ENCODE peak calls at places on chromosomes 11 and 22, in five cellular contexts. One of them, this sample, is unnamed.

GRCh38 chr22:27247691-27248434 is 553.7 kb downstream of the MN1 start:
- DNase-seq in iPS DF 6.9: no peak
- DNase-seq in hypothalamus: no peak
- DNase-seq in stimulated activated CD4-positive, alpha-beta T cell treated with anti-CD3 and anti-CD28 coated beads, Interleukin-1b, Interleukin-23, amount 100 ng/mL, for 48 hours: no peak
- DNase-seq in activated CD8-positive, alpha-beta T cell treated with anti-CD3 and anti-CD28 coated beads for 36 hours: no peak
- DNase-seq in this sample: no peak

GRCh38 chr11:795638-796564 is 2.2 kb downstream of the SLC25A22 start:
- DNase-seq in iPS DF 6.9: no peak
- DNase-seq in activated CD8-positive, alpha-beta T cell treated with anti-CD3 and anti-CD28 coated beads for 36 hours: peak
- DNase-seq in stimulated activated CD4-positive, alpha-beta T cell treated with anti-CD3 and anti-CD28 coated beads, Interleukin-1b, Interleukin-23, amount 100 ng/mL, for 48 hours: peak
- DNase-seq in hypothalamus: peak
- DNase-seq in this sample: peak

GRCh38 chr11:6618117-6619020 is 853 bp downstream of the TPP1 start:
- DNase-seq in stimulated activated CD4-positive, alpha-beta T cell treated with anti-CD3 and anti-CD28 coated beads, Interleukin-1b, Interleukin-23, amount 100 ng/mL, for 48 hours: peak
- DNase-seq in activated CD8-positive, alpha-beta T cell treated with anti-CD3 and anti-CD28 coated beads for 36 hours: peak
- DNase-seq in hypothalamus: peak
- DNase-seq in iPS DF 6.9: no peak
- DNase-seq in this sample: peak

GRCh38 chr22:17931400-17931825 is 92.9 kb downstream of the MICAL3 start:
- DNase-seq in stimulated activated CD4-positive, alpha-beta T cell treated with anti-CD3 and anti-CD28 coated beads, Interleukin-1b, Interleukin-23, amount 100 ng/mL, for 48 hours: no peak
- DNase-seq in iPS DF 6.9: no peak
- DNase-seq in hypothalamus: no peak
- DNase-seq in activated CD8-positive, alpha-beta T cell treated with anti-CD3 and anti-CD28 coated beads for 36 hours: no peak
- DNase-seq in this sample: no peak

GRCh38 chr11:129115652-129116585 is 76.2 kb downstream of the ARHGAP32 start:
- DNase-seq in iPS DF 6.9: no peak
- DNase-seq in hypothalamus: no peak
- DNase-seq in activated CD8-positive, alpha-beta T cell treated with anti-CD3 and anti-CD28 coated beads for 36 hours: no peak
- DNase-seq in stimulated activated CD4-positive, alpha-beta T cell treated with anti-CD3 and anti-CD28 coated beads, Interleukin-1b, Interleukin-23, amount 100 ng/mL, for 48 hours: no peak
- DNase-seq in this sample: no peak

GRCh38 chr22:20968281-20968977 is 1.4 kb downstream of the AIFM3 start:
- DNase-seq in stimulated activated CD4-positive, alpha-beta T cell treated with anti-CD3 and anti-CD28 coated beads, Interleukin-1b, Interleukin-23, amount 100 ng/mL, for 48 hours: no peak
- DNase-seq in activated CD8-positive, alpha-beta T cell treated with anti-CD3 and anti-CD28 coated beads for 36 hours: no peak
- DNase-seq in hypothalamus: no peak
- DNase-seq in iPS DF 6.9: no peak
- DNase-seq in this sample: no peak

GRCh38 chr11:12403995-12404345 is 26.6 kb downstream of the PARVA start:
- DNase-seq in activated CD8-positive, alpha-beta T cell treated with anti-CD3 and anti-CD28 coated beads for 36 hours: no peak
- DNase-seq in stimulated activated CD4-positive, alpha-beta T cell treated with anti-CD3 and anti-CD28 coated beads, Interleukin-1b, Interleukin-23, amount 100 ng/mL, for 48 hours: no peak
- DNase-seq in iPS DF 6.9: no peak
- DNase-seq in hypothalamus: no peak
- DNase-seq in this sample: no peak

GRCh38 chr11:10770626-10771254 is 19.7 kb downstream of the CTR9 start:
- DNase-seq in stimulated activated CD4-positive, alpha-beta T cell treated with anti-CD3 and anti-CD28 coated beads, Interleukin-1b, Interleukin-23, amount 100 ng/mL, for 48 hours: no peak
- DNase-seq in activated CD8-positive, alpha-beta T cell treated with anti-CD3 and anti-CD28 coated beads for 36 hours: peak
- DNase-seq in hypothalamus: no peak
- DNase-seq in iPS DF 6.9: no peak
- DNase-seq in this sample: no peak

GRCh38 chr11:35515224-35515623 is 10.2 kb downstream of the PAMR1 start:
- DNase-seq in activated CD8-positive, alpha-beta T cell treated with anti-CD3 and anti-CD28 coated beads for 36 hours: no peak
- DNase-seq in stimulated activated CD4-positive, alpha-beta T cell treated with anti-CD3 and anti-CD28 coated beads, Interleukin-1b, Interleukin-23, amount 100 ng/mL, for 48 hours: no peak
- DNase-seq in hypothalamus: no peak
- DNase-seq in iPS DF 6.9: no peak
- DNase-seq in this sample: no peak

GRCh38 chr11:61587541-61587941 is 6.7 kb upstream of the SYT7 start:
- DNase-seq in iPS DF 6.9: no peak
- DNase-seq in stimulated activated CD4-positive, alpha-beta T cell treated with anti-CD3 and anti-CD28 coated beads, Interleukin-1b, Interleukin-23, amount 100 ng/mL, for 48 hours: no peak
- DNase-seq in hypothalamus: no peak
- DNase-seq in activated CD8-positive, alpha-beta T cell treated with anti-CD3 and anti-CD28 coated beads for 36 hours: peak
- DNase-seq in this sample: no peak

GRCh38 chr11:123543796-123544195 is 110.6 kb downstream of the SCN3B start:
- DNase-seq in stimulated activated CD4-positive, alpha-beta T cell treated with anti-CD3 and anti-CD28 coated beads, Interleukin-1b, Interleukin-23, amount 100 ng/mL, for 48 hours: no peak
- DNase-seq in hypothalamus: no peak
- DNase-seq in iPS DF 6.9: no peak
- DNase-seq in activated CD8-positive, alpha-beta T cell treated with anti-CD3 and anti-CD28 coated beads for 36 hours: no peak
- DNase-seq in this sample: no peak

GRCh38 chr22:46352691-46353386 is 17.3 kb downstream of the TRMU start:
- DNase-seq in activated CD8-positive, alpha-beta T cell treated with anti-CD3 and anti-CD28 coated beads for 36 hours: no peak
- DNase-seq in stimulated activated CD4-positive, alpha-beta T cell treated with anti-CD3 and anti-CD28 coated beads, Interleukin-1b, Interleukin-23, amount 100 ng/mL, for 48 hours: no peak
- DNase-seq in hypothalamus: no peak
- DNase-seq in iPS DF 6.9: no peak
- DNase-seq in this sample: no peak

GRCh38 chr11:19589567-19590260 is 122.9 kb upstream of the NAV2 start:
- DNase-seq in hypothalamus: no peak
- DNase-seq in iPS DF 6.9: no peak
- DNase-seq in stimulated activated CD4-positive, alpha-beta T cell treated with anti-CD3 and anti-CD28 coated beads, Interleukin-1b, Interleukin-23, amount 100 ng/mL, for 48 hours: no peak
- DNase-seq in activated CD8-positive, alpha-beta T cell treated with anti-CD3 and anti-CD28 coated beads for 36 hours: no peak
- DNase-seq in this sample: no peak

GRCh38 chr22:32760815-32761214 is 40.7 kb upstream of the TIMP3 start:
- DNase-seq in iPS DF 6.9: no peak
- DNase-seq in stimulated activated CD4-positive, alpha-beta T cell treated with anti-CD3 and anti-CD28 coated beads, Interleukin-1b, Interleukin-23, amount 100 ng/mL, for 48 hours: no peak
- DNase-seq in activated CD8-positive, alpha-beta T cell treated with anti-CD3 and anti-CD28 coated beads for 36 hours: no peak
- DNase-seq in hypothalamus: no peak
- DNase-seq in this sample: no peak

GRCh38 chr11:134067486-134067885 is 1.4 kb upstream of the JAM3 start:
- DNase-seq in activated CD8-positive, alpha-beta T cell treated with anti-CD3 and anti-CD28 coated beads for 36 hours: no peak
- DNase-seq in hypothalamus: no peak
- DNase-seq in stimulated activated CD4-positive, alpha-beta T cell treated with anti-CD3 and anti-CD28 coated beads, Interleukin-1b, Interleukin-23, amount 100 ng/mL, for 48 hours: no peak
- DNase-seq in iPS DF 6.9: no peak
- DNase-seq in this sample: no peak

GRCh38 chr11:1939006-1939626 is 8.0 kb upstream of the MRPL23 start:
- DNase-seq in hypothalamus: no peak
- DNase-seq in stimulated activated CD4-positive, alpha-beta T cell treated with anti-CD3 and anti-CD28 coated beads, Interleukin-1b, Interleukin-23, amount 100 ng/mL, for 48 hours: peak
- DNase-seq in iPS DF 6.9: no peak
- DNase-seq in activated CD8-positive, alpha-beta T cell treated with anti-CD3 and anti-CD28 coated beads for 36 hours: peak
- DNase-seq in this sample: peak

GRCh38 chr22:24954856-24955255 is 2.3 kb downstream of the KIAA1671 start:
- DNase-seq in iPS DF 6.9: no peak
- DNase-seq in hypothalamus: no peak
- DNase-seq in stimulated activated CD4-positive, alpha-beta T cell treated with anti-CD3 and anti-CD28 coated beads, Interleukin-1b, Interleukin-23, amount 100 ng/mL, for 48 hours: no peak
- DNase-seq in activated CD8-positive, alpha-beta T cell treated with anti-CD3 and anti-CD28 coated beads for 36 hours: no peak
- DNase-seq in this sample: no peak

GRCh38 chr22:30829901-30830550 is 135.4 kb downstream of the OSBP2 start:
- DNase-seq in activated CD8-positive, alpha-beta T cell treated with anti-CD3 and anti-CD28 coated beads for 36 hours: no peak
- DNase-seq in hypothalamus: no peak
- DNase-seq in iPS DF 6.9: no peak
- DNase-seq in stimulated activated CD4-positive, alpha-beta T cell treated with anti-CD3 and anti-CD28 coated beads, Interleukin-1b, Interleukin-23, amount 100 ng/mL, for 48 hours: no peak
- DNase-seq in this sample: no peak

GRCh38 chr11:34416746-34417145 is 22.0 kb upstream of the CAT start:
- DNase-seq in stimulated activated CD4-positive, alpha-beta T cell treated with anti-CD3 and anti-CD28 coated beads, Interleukin-1b, Interleukin-23, amount 100 ng/mL, for 48 hours: no peak
- DNase-seq in iPS DF 6.9: no peak
- DNase-seq in hypothalamus: no peak
- DNase-seq in activated CD8-positive, alpha-beta T cell treated with anti-CD3 and anti-CD28 coated beads for 36 hours: no peak
- DNase-seq in this sample: no peak